ENCODE peak calls at places on chromosome 14, in six cellular contexts. One of them, this sample, is unnamed.

GRCh38 chr14:48622980-48623379 is 947.6 kb upstream of the MDGA2 start:
- DNase-seq in thoracic aorta: no peak
- DNase-seq in cardiac muscle cell: no peak
- DNase-seq in CD8-positive, alpha-beta T cell: no peak
- DNase-seq in CD4-positive, CD25-positive, alpha-beta regulatory T cell: no peak
- DNase-seq in tibial artery: no peak
- DNase-seq in this sample: no peak

GRCh38 chr14:94360945-94361565 is 27.3 kb downstream of the SERPINA1 start:
- DNase-seq in thoracic aorta: no peak
- DNase-seq in cardiac muscle cell: no peak
- DNase-seq in CD8-positive, alpha-beta T cell: no peak
- DNase-seq in CD4-positive, CD25-positive, alpha-beta regulatory T cell: no peak
- DNase-seq in tibial artery: no peak
- DNase-seq in this sample: no peak

GRCh38 chr14:104432611-104433231 is 146.8 kb upstream of the C14orf180 start:
- DNase-seq in thoracic aorta: no peak
- DNase-seq in cardiac muscle cell: no peak
- DNase-seq in CD8-positive, alpha-beta T cell: no peak
- DNase-seq in CD4-positive, CD25-positive, alpha-beta regulatory T cell: no peak
- DNase-seq in tibial artery: no peak
- DNase-seq in this sample: no peak

GRCh38 chr14:95346266-95346665 is 26.6 kb upstream of the CLMN start:
- DNase-seq in thoracic aorta: no peak
- DNase-seq in cardiac muscle cell: no peak
- DNase-seq in CD8-positive, alpha-beta T cell: no peak
- DNase-seq in CD4-positive, CD25-positive, alpha-beta regulatory T cell: no peak
- DNase-seq in tibial artery: no peak
- DNase-seq in this sample: no peak

GRCh38 chr14:31420013-31420318 is 384 bp downstream of the HEATR5A start:
- DNase-seq in thoracic aorta: no peak
- DNase-seq in cardiac muscle cell: peak; percentile 86
- DNase-seq in CD8-positive, alpha-beta T cell: peak; percentile 14
- DNase-seq in CD4-positive, CD25-positive, alpha-beta regulatory T cell: peak; percentile 18
- DNase-seq in tibial artery: peak; percentile 33
- DNase-seq in this sample: peak; percentile 82

GRCh38 chr14:24673534-24674203 is 39.7 kb upstream of the GZMB start:
- DNase-seq in thoracic aorta: no peak
- DNase-seq in cardiac muscle cell: no peak
- DNase-seq in CD8-positive, alpha-beta T cell: peak; percentile 61
- DNase-seq in CD4-positive, CD25-positive, alpha-beta regulatory T cell: peak; percentile 47
- DNase-seq in tibial artery: no peak
- DNase-seq in this sample: no peak

GRCh38 chr14:106518054-106518943 is 991.9 kb downstream of the TMEM121 start:
- DNase-seq in thoracic aorta: no peak
- DNase-seq in cardiac muscle cell: no peak
- DNase-seq in CD8-positive, alpha-beta T cell: peak; percentile 89
- DNase-seq in CD4-positive, CD25-positive, alpha-beta regulatory T cell: peak; percentile 47
- DNase-seq in tibial artery: no peak
- DNase-seq in this sample: peak; percentile 38

GRCh38 chr14:32224731-32225377 is 21.8 kb upstream of the RNU6-8 start:
- DNase-seq in thoracic aorta: no peak
- DNase-seq in cardiac muscle cell: peak; percentile 40
- DNase-seq in CD8-positive, alpha-beta T cell: peak; percentile 7
- DNase-seq in CD4-positive, CD25-positive, alpha-beta regulatory T cell: no peak
- DNase-seq in tibial artery: no peak
- DNase-seq in this sample: no peak

GRCh38 chr14:103078860-103079587 is 5.0 kb upstream of the LBHD2 start:
- DNase-seq in thoracic aorta: no peak
- DNase-seq in cardiac muscle cell: no peak
- DNase-seq in CD8-positive, alpha-beta T cell: no peak
- DNase-seq in CD4-positive, CD25-positive, alpha-beta regulatory T cell: no peak
- DNase-seq in tibial artery: no peak
- DNase-seq in this sample: no peak

GRCh38 chr14:104335176-104335575 is 196.8 kb downstream of the KIF26A start:
- DNase-seq in thoracic aorta: no peak
- DNase-seq in cardiac muscle cell: no peak
- DNase-seq in CD8-positive, alpha-beta T cell: no peak
- DNase-seq in CD4-positive, CD25-positive, alpha-beta regulatory T cell: no peak
- DNase-seq in tibial artery: no peak
- DNase-seq in this sample: no peak

GRCh38 chr14:23361320-23361719 is 3.7 kb downstream of the EFS start:
- DNase-seq in thoracic aorta: no peak
- DNase-seq in cardiac muscle cell: no peak
- DNase-seq in CD8-positive, alpha-beta T cell: no peak
- DNase-seq in CD4-positive, CD25-positive, alpha-beta regulatory T cell: no peak
- DNase-seq in tibial artery: peak; percentile 53
- DNase-seq in this sample: no peak

GRCh38 chr14:44962573-44963528 is 861 bp downstream of the TOGARAM1 start:
- DNase-seq in thoracic aorta: peak; percentile 7
- DNase-seq in cardiac muscle cell: peak; percentile 56
- DNase-seq in CD8-positive, alpha-beta T cell: no peak
- DNase-seq in CD4-positive, CD25-positive, alpha-beta regulatory T cell: no peak
- DNase-seq in tibial artery: peak; percentile 48
- DNase-seq in this sample: peak; percentile 47

GRCh38 chr14:44847910-44848309 is 113.8 kb downstream of the KLHL28 start:
- DNase-seq in thoracic aorta: no peak
- DNase-seq in cardiac muscle cell: no peak
- DNase-seq in CD8-positive, alpha-beta T cell: no peak
- DNase-seq in CD4-positive, CD25-positive, alpha-beta regulatory T cell: no peak
- DNase-seq in tibial artery: no peak
- DNase-seq in this sample: no peak

GRCh38 chr14:103890836-103891666 is 37.2 kb upstream of the TDRD9 start:
- DNase-seq in thoracic aorta: no peak
- DNase-seq in cardiac muscle cell: no peak
- DNase-seq in CD8-positive, alpha-beta T cell: no peak
- DNase-seq in CD4-positive, CD25-positive, alpha-beta regulatory T cell: no peak
- DNase-seq in tibial artery: no peak
- DNase-seq in this sample: no peak

GRCh38 chr14:60196291-60196690 is 31.1 kb upstream of the DHRS7 start:
- DNase-seq in thoracic aorta: no peak
- DNase-seq in cardiac muscle cell: no peak
- DNase-seq in CD8-positive, alpha-beta T cell: no peak
- DNase-seq in CD4-positive, CD25-positive, alpha-beta regulatory T cell: no peak
- DNase-seq in tibial artery: no peak
- DNase-seq in this sample: no peak

GRCh38 chr14:25350071-25350470 is 300.1 kb upstream of the STXBP6 start:
- DNase-seq in thoracic aorta: no peak
- DNase-seq in cardiac muscle cell: no peak
- DNase-seq in CD8-positive, alpha-beta T cell: no peak
- DNase-seq in CD4-positive, CD25-positive, alpha-beta regulatory T cell: no peak
- DNase-seq in tibial artery: no peak
- DNase-seq in this sample: no peak

GRCh38 chr14:91308337-91308736 is 63.8 kb upstream of the GPR68 start:
- DNase-seq in thoracic aorta: no peak
- DNase-seq in cardiac muscle cell: no peak
- DNase-seq in CD8-positive, alpha-beta T cell: no peak
- DNase-seq in CD4-positive, CD25-positive, alpha-beta regulatory T cell: no peak
- DNase-seq in tibial artery: no peak
- DNase-seq in this sample: no peak

GRCh38 chr14:24334431-24335271 is at the start of gene ADCY4:
- DNase-seq in thoracic aorta: no peak
- DNase-seq in cardiac muscle cell: peak; percentile 25
- DNase-seq in CD8-positive, alpha-beta T cell: peak; percentile 36
- DNase-seq in CD4-positive, CD25-positive, alpha-beta regulatory T cell: no peak
- DNase-seq in tibial artery: no peak
- DNase-seq in this sample: no peak

GRCh38 chr14:65792208-65792905 is 379.8 kb downstream of the FUT8 start:
- DNase-seq in thoracic aorta: no peak
- DNase-seq in cardiac muscle cell: no peak
- DNase-seq in CD8-positive, alpha-beta T cell: no peak
- DNase-seq in CD4-positive, CD25-positive, alpha-beta regulatory T cell: no peak
- DNase-seq in tibial artery: no peak
- DNase-seq in this sample: no peak

GRCh38 chr14:91410781-91411536 is 6.7 kb downstream of the CCDC88C start:
- DNase-seq in thoracic aorta: no peak
- DNase-seq in cardiac muscle cell: no peak
- DNase-seq in CD8-positive, alpha-beta T cell: no peak
- DNase-seq in CD4-positive, CD25-positive, alpha-beta regulatory T cell: no peak
- DNase-seq in tibial artery: no peak
- DNase-seq in this sample: no peak

GRCh38 chr14:92425101-92425500 is 88.5 kb upstream of the RIN3 start:
- DNase-seq in thoracic aorta: no peak
- DNase-seq in cardiac muscle cell: no peak
- DNase-seq in CD8-positive, alpha-beta T cell: no peak
- DNase-seq in CD4-positive, CD25-positive, alpha-beta regulatory T cell: no peak
- DNase-seq in tibial artery: no peak
- DNase-seq in this sample: no peak

GRCh38 chr14:55398679-55399078 is 13.0 kb downstream of the ATG14 start:
- DNase-seq in thoracic aorta: peak; percentile 38
- DNase-seq in cardiac muscle cell: no peak
- DNase-seq in CD8-positive, alpha-beta T cell: no peak
- DNase-seq in CD4-positive, CD25-positive, alpha-beta regulatory T cell: no peak
- DNase-seq in tibial artery: peak; percentile 68
- DNase-seq in this sample: no peak

GRCh38 chr14:99660794-99661193 is 15.9 kb downstream of the HHIPL1 start:
- DNase-seq in thoracic aorta: no peak
- DNase-seq in cardiac muscle cell: no peak
- DNase-seq in CD8-positive, alpha-beta T cell: no peak
- DNase-seq in CD4-positive, CD25-positive, alpha-beta regulatory T cell: no peak
- DNase-seq in tibial artery: no peak
- DNase-seq in this sample: no peak

GRCh38 chr14:101972126-101972785 is 7.9 kb downstream of the DYNC1H1 start:
- DNase-seq in thoracic aorta: peak; percentile 73
- DNase-seq in cardiac muscle cell: no peak
- DNase-seq in CD8-positive, alpha-beta T cell: no peak
- DNase-seq in CD4-positive, CD25-positive, alpha-beta regulatory T cell: no peak
- DNase-seq in tibial artery: peak; percentile 93
- DNase-seq in this sample: peak; percentile 88

DNA sequence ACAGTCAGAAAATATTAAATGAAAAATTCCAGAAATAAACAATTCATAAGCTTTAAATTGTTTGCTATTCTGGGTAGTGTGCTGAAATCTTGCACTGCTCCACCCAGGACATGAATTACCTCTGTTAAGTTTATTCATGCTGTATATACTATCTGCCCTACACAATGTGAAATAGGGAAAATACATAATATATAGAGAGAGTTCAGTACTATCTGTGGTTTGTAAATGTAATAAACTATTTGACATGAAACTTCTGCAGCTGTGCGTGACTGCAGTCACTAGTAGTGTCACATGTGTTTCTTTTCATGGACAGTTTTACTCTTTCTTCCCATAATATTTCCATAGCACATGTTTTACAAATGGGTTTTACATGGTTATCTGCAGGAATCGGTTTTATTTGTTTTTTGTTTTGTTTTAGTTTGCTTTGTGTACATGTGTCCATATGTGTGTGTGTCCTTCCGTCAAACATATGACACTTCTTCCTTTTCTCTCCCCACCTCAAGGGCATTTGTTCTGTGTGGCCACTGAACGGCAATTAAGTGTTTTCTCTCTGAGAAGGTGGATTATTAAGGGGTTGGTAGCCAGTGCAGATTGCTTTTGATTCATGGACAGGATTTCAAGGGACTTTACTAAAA is 1644.1 kb upstream of the FLRT2 start:
- DNase-seq in thoracic aorta: no peak
- DNase-seq in cardiac muscle cell: no peak
- DNase-seq in CD8-positive, alpha-beta T cell: no peak
- DNase-seq in CD4-positive, CD25-positive, alpha-beta regulatory T cell: no peak
- DNase-seq in tibial artery: no peak
- DNase-seq in this sample: no peak
- H3K36me3 ChIP-seq in thoracic aorta: no peaks in the 10 kb centered on the region
- H3K36me3 ChIP-seq in cardiac muscle cell: no peaks in the 10 kb centered on the region
- H3K36me3 ChIP-seq in CD8-positive, alpha-beta T cell: no peaks in the 10 kb centered on the region
- H3K36me3 ChIP-seq in CD4-positive, CD25-positive, alpha-beta regulatory T cell: no peaks in the 10 kb centered on the region
- H3K36me3 ChIP-seq in tibial artery: no peaks in the 10 kb centered on the region
- H3K36me3 ChIP-seq in this sample: no peaks in the 10 kb centered on the region

GRCh38 chr14:73149753-73150152 is 13.4 kb downstream of the PSEN1 start:
- DNase-seq in thoracic aorta: no peak
- DNase-seq in cardiac muscle cell: no peak
- DNase-seq in CD8-positive, alpha-beta T cell: no peak
- DNase-seq in CD4-positive, CD25-positive, alpha-beta regulatory T cell: no peak
- DNase-seq in tibial artery: no peak
- DNase-seq in this sample: no peak
- H3K36me3 ChIP-seq in thoracic aorta: peaks cover 23% of the 10 kb centered on the region
- H3K36me3 ChIP-seq in cardiac muscle cell: peaks cover 12% of the 10 kb centered on the region
- H3K36me3 ChIP-seq in CD8-positive, alpha-beta T cell: peaks cover 16% of the 10 kb centered on the region
- H3K36me3 ChIP-seq in CD4-positive, CD25-positive, alpha-beta regulatory T cell: peaks cover 51% of the 10 kb centered on the region
- H3K36me3 ChIP-seq in tibial artery: peaks cover 29% of the 10 kb centered on the region
- H3K36me3 ChIP-seq in this sample: peaks cover 10% of the 10 kb centered on the region

DNA sequence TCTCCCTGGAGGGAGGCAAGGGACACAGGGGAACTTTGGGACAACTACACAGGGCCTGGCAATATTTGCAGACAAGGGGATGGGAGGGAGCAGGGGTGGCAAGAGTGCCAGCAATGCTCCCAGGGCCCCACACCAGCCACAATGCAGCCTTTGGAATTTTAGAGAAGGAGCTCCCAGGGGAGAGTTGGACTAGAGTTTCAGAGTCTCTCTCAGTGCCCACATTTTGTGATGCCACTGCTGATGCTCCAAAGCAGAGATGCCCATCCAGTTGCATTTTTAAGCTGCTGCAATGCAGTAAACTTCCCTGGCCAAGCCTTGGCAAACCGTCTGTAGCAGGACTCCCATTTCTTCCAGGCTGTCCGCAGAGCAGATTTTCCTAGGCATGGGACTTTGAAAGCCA is 98.9 kb downstream of the ZFP36L1 start:
- DNase-seq in thoracic aorta: no peak
- DNase-seq in cardiac muscle cell: no peak
- DNase-seq in CD8-positive, alpha-beta T cell: no peak
- DNase-seq in CD4-positive, CD25-positive, alpha-beta regulatory T cell: no peak
- DNase-seq in tibial artery: peak; percentile 12
- DNase-seq in this sample: no peak
- H3K36me3 ChIP-seq in thoracic aorta: no peaks in the 10 kb centered on the region
- H3K36me3 ChIP-seq in cardiac muscle cell: no peaks in the 10 kb centered on the region
- H3K36me3 ChIP-seq in CD8-positive, alpha-beta T cell: no peaks in the 10 kb centered on the region
- H3K36me3 ChIP-seq in CD4-positive, CD25-positive, alpha-beta regulatory T cell: no peaks in the 10 kb centered on the region
- H3K36me3 ChIP-seq in tibial artery: no peaks in the 10 kb centered on the region
- H3K36me3 ChIP-seq in this sample: no peaks in the 10 kb centered on the region

GRCh38 chr14:63670692-63671091 is 29.0 kb upstream of the WDR89 start:
- DNase-seq in thoracic aorta: no peak
- DNase-seq in cardiac muscle cell: no peak
- DNase-seq in CD8-positive, alpha-beta T cell: no peak
- DNase-seq in CD4-positive, CD25-positive, alpha-beta regulatory T cell: no peak
- DNase-seq in tibial artery: no peak
- DNase-seq in this sample: no peak

GRCh38 chr14:63664143-63664460 is 22.4 kb upstream of the WDR89 start:
- DNase-seq in thoracic aorta: no peak
- DNase-seq in cardiac muscle cell: no peak
- DNase-seq in CD8-positive, alpha-beta T cell: no peak
- DNase-seq in CD4-positive, CD25-positive, alpha-beta regulatory T cell: no peak
- DNase-seq in tibial artery: no peak
- DNase-seq in this sample: no peak

GRCh38 chr14:63663428-63664142 is 21.9 kb upstream of the WDR89 start:
- DNase-seq in thoracic aorta: no peak
- DNase-seq in cardiac muscle cell: no peak
- DNase-seq in CD8-positive, alpha-beta T cell: no peak
- DNase-seq in CD4-positive, CD25-positive, alpha-beta regulatory T cell: no peak
- DNase-seq in tibial artery: no peak
- DNase-seq in this sample: no peak

GRCh38 chr14:63662776-63663175 is 21.1 kb upstream of the WDR89 start:
- DNase-seq in thoracic aorta: no peak
- DNase-seq in cardiac muscle cell: no peak
- DNase-seq in CD8-positive, alpha-beta T cell: no peak
- DNase-seq in CD4-positive, CD25-positive, alpha-beta regulatory T cell: no peak
- DNase-seq in tibial artery: no peak
- DNase-seq in this sample: no peak

DNA sequence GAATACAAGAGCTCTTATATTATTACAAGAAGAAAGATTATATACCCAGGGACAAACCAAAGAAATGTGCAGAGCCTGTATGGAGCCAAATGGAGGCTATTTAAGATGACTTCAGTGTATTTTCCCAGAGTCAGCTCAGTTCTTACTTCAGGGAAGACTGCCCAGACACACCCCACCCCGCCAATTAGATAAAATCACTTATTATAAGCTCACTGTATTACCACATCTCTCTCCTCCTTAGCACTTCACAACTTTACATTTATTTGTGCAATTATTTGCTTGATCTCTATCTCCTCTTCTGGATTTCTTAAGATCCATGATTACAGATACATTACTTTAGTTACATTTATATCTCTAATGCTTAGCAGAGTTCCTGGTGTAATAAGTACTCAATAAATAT is 24.7 kb upstream of the WDR89 start:
- DNase-seq in thoracic aorta: no peak
- DNase-seq in cardiac muscle cell: no peak
- DNase-seq in CD8-positive, alpha-beta T cell: no peak
- DNase-seq in CD4-positive, CD25-positive, alpha-beta regulatory T cell: no peak
- DNase-seq in tibial artery: no peak
- DNase-seq in this sample: no peak
- H3K36me3 ChIP-seq in thoracic aorta: no peaks in the 10 kb centered on the region
- H3K36me3 ChIP-seq in cardiac muscle cell: no peaks in the 10 kb centered on the region
- H3K36me3 ChIP-seq in CD8-positive, alpha-beta T cell: no peaks in the 10 kb centered on the region
- H3K36me3 ChIP-seq in CD4-positive, CD25-positive, alpha-beta regulatory T cell: no peaks in the 10 kb centered on the region
- H3K36me3 ChIP-seq in tibial artery: no peaks in the 10 kb centered on the region
- H3K36me3 ChIP-seq in this sample: no peaks in the 10 kb centered on the region